ENCODE peak calls at places on chromosomes 6 and 20, in six cellular contexts. B is A549, N is K562, U is HepG2, R is H1, K is GM12878. Z is an unnamed sample.
A peak's percentile ranks its signal among the peaks of the same experiment; 100 is the strongest.

GRCh38 chr20:24502184-24502583 is 32.8 kb downstream of the SYNDIG1 start:
- DNase-seq in U (no peak), B (peak; percentile 47), K (no peak), R (peak; percentile 17), N (no peak), Z (peak; percentile 59)

GRCh38 chr6:36985384-36985962 is 523 bp downstream of the MTCH1 start:
- DNase-seq in N (no peak), R (no peak), K (no peak), B (no peak), U (no peak), Z (no peak)

GRCh38 chr6:83313880-83314279 is 117.0 kb downstream of the ME1 start:
- DNase-seq in B (no peak), R (no peak), U (no peak), K (no peak), N (no peak), Z (peak; percentile 4)

GRCh38 chr6:121285041-121285440 is 49.2 kb downstream of the TBC1D32 start:
- DNase-seq in R (no peak), B (no peak), K (no peak), N (no peak), U (no peak), Z (peak; percentile 83)

GRCh38 chr6:37624606-37625574 is 72.8 kb downstream of the MDGA1 start:
- DNase-seq in K (no peak), R (no peak), U (no peak), B (peak; percentile 41), N (no peak), Z (no peak)

GRCh38 chr6:54282186-54282585 is 26.1 kb upstream of the TINAG start:
- DNase-seq in N (no peak), R (no peak), U (no peak), B (no peak), K (no peak), Z (peak; percentile 89)

GRCh38 chr6:149455028-149455732 is 29.6 kb downstream of the ZC3H12D start:
- DNase-seq in K (no peak), N (no peak), U (no peak), B (no peak), R (no peak), Z (no peak)

GRCh38 chr6:53860511-53860910 is 65.7 kb downstream of the LRRC1 start:
- DNase-seq in R (no peak), U (no peak), N (no peak), B (no peak), K (no peak), Z (no peak)

GRCh38 chr6:24565196-24565595 is 70.4 kb downstream of the ALDH5A1 start:
- DNase-seq in B (no peak), R (no peak), U (no peak), N (no peak), K (no peak), Z (no peak)

GRCh38 chr6:139568956-139569538 is 194.6 kb upstream of the CITED2 start:
- DNase-seq in U (no peak), R (no peak), N (no peak), B (no peak), K (no peak), Z (peak; percentile 88)

GRCh38 chr6:167678102-167679101 is 148.3 kb upstream of the AFDN start:
- DNase-seq in R (peak; percentile 84), K (no peak), N (no peak), B (no peak), U (peak; percentile 51), Z (no peak)

GRCh38 chr20:5608448-5609161 is 141.6 kb upstream of the SHLD1 start:
- DNase-seq in U (no peak), N (peak; percentile 37), B (no peak), K (no peak), R (no peak), Z (peak; percentile 62)

GRCh38 chr6:128655978-128656498 is 135.6 kb upstream of the PTPRK start:
- DNase-seq in B (peak; percentile 25), U (no peak), K (peak; percentile 33), N (no peak), R (no peak), Z (peak; percentile 93)

GRCh38 chr6:13289789-13290318 is 38.5 kb downstream of the TBC1D7 start:
- DNase-seq in R (no peak), B (no peak), K (no peak), N (peak; percentile 51), U (peak; percentile 98), Z (no peak)

DNA sequence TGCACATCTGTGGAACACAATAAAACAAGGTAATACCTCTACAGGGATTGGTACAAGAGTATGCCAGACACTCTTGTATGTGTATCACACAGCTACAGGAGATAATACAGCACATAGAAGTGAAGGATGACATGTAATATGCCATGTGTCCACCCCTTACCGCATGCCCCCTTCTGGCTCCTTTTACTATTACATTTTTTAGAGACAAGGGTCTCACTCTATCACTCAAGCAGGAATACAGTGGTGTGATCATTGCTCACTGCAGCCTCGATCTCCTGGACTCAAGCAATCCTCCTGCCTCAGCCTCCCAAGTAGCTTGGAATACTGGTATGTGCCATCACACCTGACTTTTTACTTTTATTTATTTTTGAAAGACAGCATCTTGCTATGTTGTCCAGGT is 4.2 kb upstream of the NCR3 start:
- DNase-seq in B (peak; percentile 40), K (no peak), U (peak; percentile 61), N (peak; percentile 76), R (no peak), Z (peak; percentile 31)
- TF ChIP-seq CEBPB in B (no peak), K (no peak), U (no peak), N (no peak), R (no peak), Z (no peak)

GRCh38 chr20:35776513-35777101 is 4.8 kb downstream of the PHF20 start:
- DNase-seq in U (no peak), B (no peak), K (no peak), N (peak; percentile 87), R (no peak), Z (peak; percentile 55)
- TF ChIP-seq USF2 in U (no peak), B (no peak), K (no peak), N (no peak), R (no peak), Z (no peak)

GRCh38 chr6:27297857-27298730 is 14.0 kb downstream of the POM121L2 start:
- DNase-seq in R (peak; percentile 89), U (peak; percentile 42), B (no peak), N (peak; percentile 94), K (no peak), Z (peak; percentile 51)
- TF ChIP-seq CEBPB in R (peak; percentile 30), U (no peak), B (no peak), N (peak; percentile 89), K (no peak), Z (no peak)

DNA sequence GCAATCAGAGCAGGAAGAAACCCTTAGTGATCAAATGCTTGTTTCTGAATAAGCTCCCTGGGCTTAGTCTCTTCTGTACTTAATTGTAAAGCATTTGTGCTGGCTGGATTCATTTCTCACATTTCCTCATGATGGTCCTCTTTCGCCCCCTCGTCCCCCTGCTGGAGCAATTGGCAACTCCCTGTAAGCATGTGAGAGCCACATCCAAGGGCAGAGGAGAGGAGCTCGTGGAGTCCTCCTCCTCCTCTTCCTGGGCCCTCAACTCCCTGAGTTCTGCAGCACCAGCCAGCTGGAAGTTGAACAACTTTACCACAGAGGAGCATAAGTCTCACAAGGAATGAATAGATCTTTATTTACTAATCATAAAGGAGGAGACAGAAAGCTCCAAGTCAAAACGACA is 12.6 kb downstream of the ANKEF1 start:
- DNase-seq in N (peak; percentile 16), B (peak; percentile 42), U (peak; percentile 39), K (no peak), R (peak; percentile 57), Z (peak; percentile 1)
- TF ChIP-seq USF2 in N (no peak), B (no peak), U (no peak), K (no peak), R (no peak), Z (no peak)

GRCh38 chr20:17612975-17613327 is 43.1 kb downstream of the DSTN start:
- DNase-seq in B (no peak), U (no peak), N (no peak), K (no peak), R (no peak), Z (no peak)

GRCh38 chr20:17614176-17614811 is 44.4 kb downstream of the DSTN start:
- DNase-seq in U (no peak), K (no peak), N (no peak), R (no peak), B (no peak), Z (peak; percentile 31)

GRCh38 chr20:17612287-17612974 is 42.6 kb downstream of the DSTN start:
- DNase-seq in K (no peak), B (no peak), N (no peak), U (peak; percentile 39), R (peak; percentile 49), Z (peak; percentile 50)

GRCh38 chr20:17614812-17615644 is 45.2 kb downstream of the DSTN start:
- DNase-seq in R (no peak), U (no peak), K (no peak), N (no peak), B (no peak), Z (no peak)

DNA sequence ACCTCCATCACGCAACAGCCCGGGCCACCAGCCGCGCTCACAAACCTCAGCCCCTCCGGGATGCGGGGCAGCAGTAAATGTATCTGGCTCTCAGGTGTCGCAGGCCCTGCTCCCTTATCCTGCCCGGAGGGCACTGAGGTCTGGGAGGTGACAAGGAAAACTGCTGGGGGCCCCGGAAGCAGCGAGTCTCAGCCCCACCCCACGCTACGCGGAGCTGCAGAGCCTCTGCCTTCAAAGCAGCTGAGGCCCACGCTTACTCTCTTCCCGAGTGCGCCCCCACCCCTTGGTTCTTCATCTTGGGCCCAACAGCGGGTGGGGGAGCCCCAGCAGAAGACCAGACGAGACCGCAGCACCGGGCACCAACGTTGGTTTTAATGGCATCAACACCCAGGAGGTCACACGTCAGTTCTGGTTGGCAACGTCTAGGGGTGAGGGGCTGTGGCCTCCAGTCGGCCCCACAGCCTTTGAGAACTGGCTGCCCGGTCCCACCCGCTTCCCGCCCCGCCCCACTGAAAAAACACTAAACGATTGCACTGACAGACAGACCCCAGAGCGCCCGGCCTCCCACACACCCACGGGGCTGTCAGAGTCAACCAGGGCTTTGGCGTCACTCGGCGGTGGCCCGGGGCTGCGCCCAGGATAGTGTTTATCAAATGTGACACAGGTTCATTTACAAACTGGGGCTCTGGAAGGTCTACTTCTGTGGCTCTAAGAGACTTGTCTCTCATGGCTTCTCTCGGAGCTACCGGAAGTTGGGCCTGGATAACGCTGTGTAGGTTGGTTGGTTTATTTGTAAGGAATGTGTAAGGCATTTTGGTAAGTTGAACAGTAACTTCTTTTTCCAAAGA is 43.7 kb downstream of the DSTN start:
- DNase-seq in K (no peak), U (no peak), N (no peak), B (no peak), R (no peak), Z (no peak)
- TF ChIP-seq CEBPB in K (no peak), U (no peak), N (no peak), B (no peak), R (no peak), Z (no peak)

DNA sequence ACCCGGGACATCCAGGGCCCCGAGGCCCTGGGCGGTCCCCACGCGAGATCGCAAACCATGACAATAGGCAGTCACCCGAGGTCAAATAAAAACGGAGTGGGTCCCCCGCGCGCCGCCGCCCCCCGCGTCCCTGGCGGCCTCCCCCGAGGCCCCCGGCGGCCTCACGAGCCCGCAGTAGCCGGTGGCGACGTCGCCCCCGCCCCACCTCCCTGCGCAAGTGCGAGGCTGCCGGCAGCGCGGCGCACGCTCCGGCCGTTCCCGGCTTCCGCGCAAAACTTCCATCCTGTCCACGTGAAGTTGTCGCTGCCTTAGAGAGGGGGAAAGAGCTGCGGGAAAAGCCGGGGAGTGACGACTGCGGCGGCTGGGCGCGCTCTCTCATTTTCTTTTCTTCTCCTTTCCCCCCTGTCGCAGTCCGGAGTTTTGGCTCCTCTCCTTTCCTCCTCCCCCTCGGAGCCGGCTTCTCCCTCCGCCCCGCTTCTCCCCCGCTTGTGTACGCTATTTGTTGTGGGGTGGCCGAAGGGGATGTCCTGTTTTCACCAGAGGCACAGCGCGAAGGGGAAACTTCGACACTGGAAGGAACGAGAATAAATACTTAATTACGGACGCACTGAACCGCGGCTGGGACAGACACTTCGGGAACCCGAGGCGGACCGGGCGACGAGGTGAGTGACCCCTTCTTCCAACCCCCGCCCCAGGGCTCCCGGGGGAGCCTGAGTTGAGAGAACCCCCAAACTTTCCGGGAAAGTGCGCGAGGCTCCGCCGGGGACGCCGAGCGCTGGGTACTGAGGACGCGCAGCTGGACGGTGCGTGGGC is at the start of gene EYA4:
- DNase-seq in U (no peak), B (peak; percentile 41), R (peak; percentile 75), K (no peak), N (no peak), Z (peak; percentile 74)
- TF ChIP-seq USF2 in U (no peak), B (no peak), R (no peak), K (no peak), N (no peak), Z (no peak)